ENCODE peak calls at places on chromosome 10, in nine cellular contexts. K is germinal center; V is neural progenitor cell; F is CD8-positive, alpha-beta memory T cell; D is amygdala; Y is Calu3; E is IMR-90; C is mammary epithelial cell; T is C1 segment of cervical spinal cord. J is an unnamed sample.

GRCh38 chr10:132387723-132388210 is 9.2 kb upstream of the PWWP2B start:
- DNase-seq in C (no peak), F (peak; percentile 77), D (no peak), E (peak; percentile 36), K (peak; percentile 90), T (no peak), Y (peak; percentile 73), V (peak; percentile 87), J (peak; percentile 82)

GRCh38 chr10:4242561-4243035 is 457.6 kb upstream of the KLF6 start:
- DNase-seq in F (no peak), K (no peak), V (peak; percentile 13), Y (no peak), D (no peak), T (no peak), E (peak; percentile 92), C (peak; percentile 65), J (no peak)

GRCh38 chr10:125373546-125373945 is 213.2 kb upstream of the CTBP2 start:
- DNase-seq in F (no peak), T (no peak), Y (no peak), K (no peak), D (no peak), V (no peak), C (no peak), E (no peak), J (no peak)

GRCh38 chr10:57979466-57979865 is 288.2 kb downstream of the IPMK start:
- DNase-seq in D (no peak), V (no peak), C (no peak), K (no peak), Y (peak; percentile 39), F (no peak), T (no peak), E (no peak), J (no peak)

GRCh38 chr10:43816351-43817321 is 168.0 kb upstream of the ZNF32 start:
- DNase-seq in E (peak; percentile 72), T (no peak), K (peak; percentile 10), C (no peak), D (no peak), Y (no peak), V (no peak), F (peak; percentile 62), J (no peak)

GRCh38 chr10:131870411-131870810 is 30.4 kb upstream of the PPP2R2D start:
- DNase-seq in Y (no peak), D (no peak), V (no peak), F (no peak), T (no peak), K (no peak), E (no peak), C (no peak), J (peak; percentile 20)

GRCh38 chr10:20624642-20625041 is 272.5 kb downstream of the NEBL start:
- DNase-seq in V (no peak), C (no peak), Y (no peak), F (no peak), E (no peak), T (no peak), K (no peak), D (no peak), J (no peak)

GRCh38 chr10:127922675-127923366 is 15.9 kb downstream of the PTPRE start:
- DNase-seq in E (peak; percentile 55), Y (peak; percentile 73), D (no peak), T (peak; percentile 30), F (no peak), C (peak; percentile 86), V (no peak), K (no peak), J (no peak)

GRCh38 chr10:26486985-26487850 is 49.1 kb downstream of the APBB1IP start:
- DNase-seq in D (no peak), T (no peak), F (peak; percentile 38), V (no peak), E (peak; percentile 37), C (peak; percentile 57), Y (peak; percentile 52), K (no peak), J (no peak)

GRCh38 chr10:43403911-43404674 is 4.9 kb downstream of the HNRNPF start:
- DNase-seq in Y (peak; percentile 53), T (no peak), D (no peak), E (no peak), F (no peak), C (no peak), V (no peak), K (no peak), J (no peak)

GRCh38 chr10:43254881-43255643 is 11.8 kb downstream of the RASGEF1A start:
- DNase-seq in Y (no peak), V (no peak), E (no peak), C (no peak), K (no peak), D (no peak), T (no peak), F (no peak), J (no peak)

GRCh38 chr10:588246-589165 is 101.0 kb downstream of the DIP2C start:
- DNase-seq in Y (peak; percentile 19), C (no peak), F (no peak), D (no peak), V (no peak), E (peak; percentile 69), K (no peak), T (no peak), J (no peak)

J was measured in H9.